ENCODE peak calls at places on chromosomes 16 and 17, in ten cellular contexts. V is naive thymus-derived CD8-positive, alpha-beta T cell; B is right cardiac atrium; P is stimulated activated CD8-positive, alpha-beta memory T cell treated with anti-CD3 and anti-CD28 coated beads, Interleukin-7, amount 100 ng/mL, for 4 hours; I is HEK293T; M is HTR-8/SVneo; J is CD4-positive, CD25-positive, alpha-beta regulatory T cell; H is hepatic stellate cell; C is progenitor cell of endocrine pancreas; S is left lung. U is an unnamed sample.

GRCh38 chr17:57918017-57918895 is 37.0 kb downstream of the CUEDC1 start:
- DNase-seq in C (no peak), S (no peak), I (no peak), H (no peak), J (no peak), M (no peak), B (no peak), P (no peak), V (no peak), U (no peak)

GRCh38 chr17:56172517-56172982 is 19.3 kb downstream of the ANKFN1 start:
- DNase-seq in B (no peak), C (no peak), P (no peak), H (no peak), M (no peak), I (no peak), S (no peak), V (no peak), J (no peak), U (no peak)

GRCh38 chr16:15811778-15812750 is 44.8 kb downstream of the MYH11 start:
- DNase-seq in M (peak; percentile 37), P (no peak), J (no peak), I (no peak), B (peak; percentile 70), C (no peak), H (peak; percentile 89), V (no peak), S (no peak), U (peak; percentile 44)

GRCh38 chr17:32267690-32268205 is 2.1 kb downstream of the RHBDL3 start:
- DNase-seq in H (no peak), M (no peak), J (no peak), B (no peak), I (no peak), V (no peak), P (no peak), S (no peak), C (no peak), U (no peak)

GRCh38 chr16:68936729-68937631 is 93.6 kb downstream of the TANGO6 start:
- DNase-seq in M (peak; percentile 67), P (no peak), C (no peak), I (no peak), V (no peak), J (no peak), S (no peak), H (no peak), B (no peak), U (no peak)

GRCh38 chr17:9647014-9647413 is 1.7 kb downstream of the USP43 start:
- DNase-seq in B (no peak), J (no peak), P (no peak), V (no peak), M (no peak), H (no peak), S (no peak), C (no peak), I (no peak), U (no peak)

GRCh38 chr17:43779145-43780125 is 658 bp upstream of the DUSP3 start:
- DNase-seq in S (no peak), P (no peak), I (peak; percentile 57), J (no peak), C (no peak), H (no peak), M (no peak), V (no peak), B (no peak), U (no peak)

GRCh38 chr16:30184430-30185140 is 1.2 kb downstream of the CORO1A start:
- DNase-seq in S (peak; percentile 90), M (no peak), C (no peak), J (peak; percentile 72), V (no peak), B (peak; percentile 73), H (no peak), P (no peak), I (peak; percentile 19), U (no peak)

GRCh38 chr17:64131606-64132270 is 1.8 kb upstream of the ERN1 start:
- DNase-seq in C (no peak), M (no peak), J (no peak), V (no peak), B (no peak), I (no peak), H (no peak), S (no peak), P (no peak), U (no peak)

GRCh38 chr16:35180970-35181369 is 1721.6 kb downstream of the TP53TG3F start:
- DNase-seq in J (no peak), V (no peak), S (no peak), M (no peak), I (no peak), C (no peak), P (no peak), B (no peak), H (no peak), U (no peak)

GRCh38 chr17:15106540-15106939 is 158.6 kb downstream of the PMP22 start:
- DNase-seq in J (no peak), S (no peak), V (no peak), I (no peak), H (no peak), C (no peak), P (no peak), B (no peak), M (peak; percentile 58), U (no peak)

GRCh38 chr17:48236681-48237134 is 129.1 kb downstream of the SNX11 start:
- DNase-seq in C (no peak), H (no peak), B (no peak), J (peak; percentile 49), P (no peak), S (no peak), I (no peak), M (peak; percentile 27), V (no peak), U (no peak)

GRCh38 chr16:57406881-57407280 is 2.3 kb downstream of the CCL17 start:
- DNase-seq in H (no peak), J (no peak), S (no peak), P (no peak), V (no peak), B (no peak), C (no peak), M (no peak), I (no peak), U (no peak)

GRCh38 chr16:64391009-64391663 is 730.7 kb downstream of the CDH11 start:
- DNase-seq in I (no peak), H (peak; percentile 17), B (no peak), V (no peak), S (no peak), C (no peak), J (no peak), P (no peak), M (no peak), U (no peak)

GRCh38 chr16:83215417-83216001 is 588.7 kb downstream of the CDH13 start:
- DNase-seq in S (no peak), V (no peak), J (peak; percentile 13), I (peak; percentile 51), H (peak; percentile 37), C (peak; percentile 55), P (no peak), B (peak; percentile 64), M (peak; percentile 51), U (no peak)

GRCh38 chr17:20156196-20157077 is 147.3 kb downstream of the SPECC1 start:
- DNase-seq in M (peak; percentile 43), B (peak; percentile 63), P (no peak), J (peak; percentile 22), I (peak; percentile 37), C (peak; percentile 42), V (no peak), H (peak; percentile 53), S (peak; percentile 87), U (no peak)

GRCh38 chr16:51382215-51382614 is 231.1 kb upstream of the SALL1 start:
- DNase-seq in S (no peak), M (no peak), H (no peak), P (no peak), V (no peak), J (no peak), B (no peak), C (no peak), I (no peak), U (no peak)

GRCh38 chr17:32341141-32341856 is 674 bp downstream of the C17orf75 start:
- DNase-seq in M (no peak), S (no peak), I (no peak), P (no peak), C (no peak), H (no peak), B (no peak), J (peak; percentile 84), V (peak; percentile 71), U (no peak)

GRCh38 chr16:58563235-58563634 is 47.9 kb downstream of the SETD6 start:
- DNase-seq in C (no peak), I (no peak), M (peak; percentile 29), P (no peak), H (no peak), V (no peak), S (no peak), J (no peak), B (no peak), U (no peak)